ENCODE peak calls at places on chromosomes 4 and X, in four cellular contexts. O is pancreas, T is osteoblast, A is IMR-90. H is an unnamed sample.

GRCh38 chr4:118834960-118835895 is 698 bp downstream of the SEC24D start:
- DNase-seq in T (peak; percentile 84), A (peak; percentile 94), O (peak; percentile 62), H (peak; percentile 64)

GRCh38 chr4:84224522-84224921 is 274.6 kb downstream of the NKX6-1 start:
- DNase-seq in A (no peak), O (no peak), T (no peak), H (no peak)

GRCh38 chr4:55409468-55410171 is 13.9 kb downstream of the TMEM165 start:
- DNase-seq in O (no peak), T (no peak), A (peak; percentile 13), H (no peak)

GRCh38 chr4:143369556-143369955 is 32.9 kb downstream of the GAB1 start:
- DNase-seq in A (no peak), T (no peak), O (no peak), H (peak; percentile 43)

GRCh38 chrX:101550362-101550761 is at the start of gene ARMCX1:
- DNase-seq in A (peak; percentile 74), O (peak; percentile 67), T (peak; percentile 87), H (peak; percentile 54)

GRCh38 chr4:101114936-101115372 is 232.4 kb downstream of the PPP3CA start:
- DNase-seq in A (peak; percentile 83), O (no peak), T (no peak), H (no peak)

GRCh38 chr4:181952478-181952877 is 290.7 kb upstream of the TENM3 start:
- DNase-seq in O (no peak), A (peak; percentile 96), T (peak; percentile 76), H (no peak)

GRCh38 chr4:110071466-110071865 is 126.9 kb downstream of the ELOVL6 start:
- DNase-seq in T (no peak), O (no peak), A (no peak), H (peak; percentile 57)

GRCh38 chrX:153844509-153845082 is 14.3 kb upstream of the PDZD4 start:
- DNase-seq in A (no peak), T (no peak), O (no peak), H (no peak)

GRCh38 chr4:142615324-142615665 is 230.8 kb downstream of the INPP4B start:
- DNase-seq in T (peak; percentile 36), A (peak; percentile 71), O (no peak), H (no peak)

GRCh38 chr4:187167126-187167525 is 443.5 kb upstream of the FAT1 start:
- DNase-seq in T (no peak), A (no peak), O (no peak), H (peak; percentile 52)

GRCh38 chrX:50768801-50769200 is 45.2 kb downstream of the SHROOM4 start:
- DNase-seq in A (no peak), T (no peak), O (no peak), H (no peak)

GRCh38 chr4:99885063-99885664 is 9.1 kb downstream of the LAMTOR3 start:
- DNase-seq in O (no peak), A (peak; percentile 38), T (no peak), H (no peak)

GRCh38 chrX:9522756-9523155 is 57.9 kb downstream of the TBL1X start:
- DNase-seq in T (no peak), A (peak; percentile 52), O (no peak), H (no peak)

GRCh38 chr4:39530682-39531081 is 3.4 kb upstream of the UGDH start:
- DNase-seq in O (no peak), A (no peak), T (no peak), H (no peak)

GRCh38 chrX:136767104-136767941 is 13.4 kb downstream of the ARHGEF6 start:
- DNase-seq in A (peak; percentile 37), O (peak; percentile 82), T (peak; percentile 84), H (peak; percentile 65)

GRCh38 chrX:71177327-71177726 is 32.7 kb downstream of the NLGN3 start:
- DNase-seq in T (no peak), A (no peak), O (no peak), H (no peak)

GRCh38 chr4:110527156-110527555 is 51.2 kb downstream of the ENPEP start:
- DNase-seq in T (no peak), A (no peak), O (no peak), H (no peak)

GRCh38 chr4:188976644-188977115 is 837.4 kb downstream of the TRIML1 start:
- DNase-seq in A (peak; percentile 70), O (no peak), T (peak; percentile 19), H (no peak)

DNA sequence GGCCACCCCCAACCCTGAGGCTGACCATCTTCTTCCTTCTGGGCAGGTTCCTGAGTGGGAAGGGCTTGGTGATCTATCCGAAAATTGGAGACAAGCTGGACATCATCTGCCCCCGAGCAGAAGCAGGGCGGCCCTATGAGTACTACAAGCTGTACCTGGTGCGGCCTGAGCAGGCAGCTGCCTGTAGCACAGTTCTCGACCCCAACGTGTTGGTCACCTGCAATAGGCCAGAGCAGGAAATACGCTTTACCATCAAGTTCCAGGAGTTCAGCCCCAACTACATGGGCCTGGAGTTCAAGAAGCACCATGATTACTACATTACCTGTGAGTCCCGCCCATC is 9.7 kb downstream of the EFNB1 start:
- DNase-seq in O (no peak), T (peak; percentile 75), A (no peak), H (peak; percentile 16)
- TF ChIP-seq CTCF in O (no peak), T (no peak), A (no peak), H (no peak)

GRCh38 chrX:13695601-13696115 is 6.7 kb downstream of the RAB9A start:
- DNase-seq in A (no peak), O (no peak), T (no peak), H (no peak)
- H3K4me1 ChIP-seq in A (peaks cover 11% of the 10 kb centered on the region), O (peaks cover 7% of the 10 kb centered on the region), T (peaks cover 28% of the 10 kb centered on the region), H (peaks cover 22% of the 10 kb centered on the region)

GRCh38 chrX:111447298-111447697 is 35.3 kb upstream of the DCX start:
- DNase-seq in T (no peak), A (no peak), O (no peak), H (no peak)
- TF ChIP-seq CTCF in T (peak; percentile 24), A (peak; percentile 4), O (no peak), H (no peak)

GRCh38 chr4:87037921-87038320 is 103.1 kb downstream of the AFF1 start:
- DNase-seq in A (no peak), T (no peak), O (no peak), H (no peak)

GRCh38 chr4:87041142-87041541 is 106.3 kb downstream of the AFF1 start:
- DNase-seq in A (peak; percentile 52), T (no peak), O (no peak), H (no peak)

GRCh38 chr4:87036713-87037112 is 101.9 kb downstream of the AFF1 start:
- DNase-seq in A (no peak), O (no peak), T (no peak), H (no peak)

GRCh38 chr4:87035881-87036509 is 101.2 kb downstream of the AFF1 start:
- DNase-seq in A (no peak), O (no peak), T (no peak), H (no peak)

GRCh38 chr4:87038837-87039715 is 104.3 kb downstream of the AFF1 start:
- DNase-seq in A (peak; percentile 91), T (peak; percentile 94), O (peak; percentile 70), H (no peak)
- H3K4me1 ChIP-seq in A (peaks cover 20% of the 10 kb centered on the region), T (peaks cover 52% of the 10 kb centered on the region), O (peaks cover 16% of the 10 kb centered on the region), H (peaks cover 29% of the 10 kb centered on the region)

GRCh38 chrX:143437439-143437838 is 79.8 kb downstream of the SPANXN3 start:
- DNase-seq in O (no peak), T (no peak), A (no peak), H (no peak)
- TF ChIP-seq CTCF in O (peak; percentile 17), T (no peak), A (no peak), H (no peak)

DNA sequence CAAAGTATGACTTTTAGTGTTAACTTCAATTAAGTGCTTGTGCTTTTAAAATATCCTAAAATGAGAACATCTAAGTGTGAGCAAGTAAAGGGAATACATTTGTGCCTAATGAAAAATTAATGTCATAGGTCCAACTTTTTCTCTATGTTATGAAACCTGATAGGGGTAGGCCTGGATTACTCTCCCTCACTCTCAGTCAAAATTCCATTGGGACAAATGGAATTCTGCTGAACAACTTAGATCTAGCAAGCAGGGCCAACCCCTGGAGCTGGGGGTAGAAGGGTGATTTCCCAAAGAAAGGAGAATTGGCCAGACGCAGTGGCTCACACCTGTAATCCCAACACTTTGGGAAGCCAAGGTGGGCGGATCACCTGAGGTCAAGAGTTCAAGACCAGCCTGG is 67.4 kb downstream of the EDNRA start:
- DNase-seq in T (no peak), O (no peak), A (peak; percentile 60), H (no peak)
- H3K4me1 ChIP-seq in T (peaks cover 42% of the 10 kb centered on the region), O (no peaks in the 10 kb centered on the region), A (peaks cover 23% of the 10 kb centered on the region), H (no peaks in the 10 kb centered on the region)

GRCh38 chr4:21512351-21512750 is 436.2 kb downstream of the KCNIP4 start:
- DNase-seq in O (no peak), A (peak; percentile 4), T (no peak), H (no peak)
- TF ChIP-seq CTCF in O (no peak), A (peak; percentile 30), T (peak; percentile 22), H (no peak)

DNA sequence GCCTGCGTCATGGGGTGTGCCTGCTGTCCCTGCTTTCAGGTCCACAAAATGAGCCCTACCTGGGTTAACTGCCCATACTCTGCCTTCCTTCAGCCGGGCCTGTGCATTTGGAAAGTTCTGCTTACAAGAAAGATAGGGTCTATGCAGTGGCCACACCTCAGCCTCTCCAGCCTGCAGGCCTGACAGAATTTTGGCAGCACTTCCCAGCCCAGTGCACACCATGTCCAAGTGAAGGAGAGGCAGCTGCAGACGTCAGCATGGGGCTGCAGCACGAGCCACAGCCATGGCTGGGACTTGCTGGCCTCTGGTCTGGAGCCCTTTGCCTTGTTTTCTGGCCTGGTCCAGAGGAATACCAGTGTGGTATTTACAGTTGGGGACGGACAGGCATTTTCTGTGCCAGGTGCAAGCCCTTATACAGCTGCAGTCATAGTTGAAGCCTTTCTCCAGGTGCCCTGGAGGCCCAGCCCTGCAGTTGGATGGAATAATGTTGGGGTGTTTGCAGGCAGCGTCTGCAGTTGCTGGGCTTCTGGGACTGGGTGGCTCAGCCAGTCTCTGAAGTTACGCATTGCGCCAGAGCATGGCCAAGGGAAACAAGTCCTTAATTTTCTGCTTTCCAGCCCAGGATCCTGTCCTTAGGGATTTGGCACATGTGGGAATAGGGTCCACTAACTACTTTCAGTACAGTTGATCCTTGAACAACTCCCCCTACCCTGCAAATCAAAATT is 26.2 kb downstream of the JADE1 start:
- DNase-seq in T (no peak), A (no peak), O (peak; percentile 66), H (no peak)
- H3K4me1 ChIP-seq in T (peaks cover 17% of the 10 kb centered on the region), A (peaks cover 20% of the 10 kb centered on the region), O (peaks cover 39% of the 10 kb centered on the region), H (peaks cover 15% of the 10 kb centered on the region)

GRCh38 chrX:74534569-74535038 is 79.8 kb downstream of the RLIM start:
- DNase-seq in T (no peak), A (peak; percentile 53), O (no peak), H (no peak)

GRCh38 chrX:74535633-74536141 is 78.7 kb downstream of the RLIM start:
- DNase-seq in O (peak; percentile 71), T (peak; percentile 88), A (peak; percentile 66), H (peak; percentile 76)

GRCh38 chrX:74536142-74537010 is 78.0 kb downstream of the RLIM start:
- DNase-seq in O (peak; percentile 78), T (peak; percentile 93), A (peak; percentile 83), H (peak; percentile 72)

GRCh38 chrX:74537011-74537390 is 77.4 kb downstream of the RLIM start:
- DNase-seq in A (peak; percentile 33), O (no peak), T (peak; percentile 75), H (no peak)

DNA sequence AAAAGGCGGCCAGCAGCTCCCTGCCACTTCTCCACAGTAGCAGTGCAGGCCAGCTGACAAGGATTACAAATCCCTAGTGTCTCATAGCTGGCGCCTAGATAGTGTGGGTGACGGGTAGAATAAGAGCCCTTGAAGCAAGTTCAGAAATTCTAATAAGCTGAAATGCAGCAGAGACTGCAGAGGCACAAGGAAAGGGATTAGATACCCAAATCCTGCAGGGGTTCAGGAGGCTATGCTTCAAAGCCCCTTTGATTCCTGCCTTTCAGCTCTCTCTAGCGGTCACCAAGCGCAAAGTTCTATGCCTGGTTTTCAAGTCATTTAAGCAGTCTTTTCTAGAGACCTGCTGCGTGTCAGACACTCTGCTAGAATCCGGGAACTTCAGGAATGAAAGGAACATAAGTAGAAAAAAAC is 79.2 kb downstream of the RLIM start:
- DNase-seq in A (peak; percentile 71), T (no peak), O (no peak), H (no peak)
- TF ChIP-seq CTCF in A (peak; percentile 47), T (peak; percentile 36), O (peak; percentile 11), H (no peak)

GRCh38 chr4:57099363-57099762 is 10.8 kb downstream of the IGFBP7 start:
- DNase-seq in T (no peak), O (no peak), A (no peak), H (no peak)
- H3K4me1 ChIP-seq in T (peaks cover 98% of the 10 kb centered on the region), O (no peaks in the 10 kb centered on the region), A (peaks cover 33% of the 10 kb centered on the region), H (no peaks in the 10 kb centered on the region)

H was measured in mucosa of descending colon.